ENCODE peak calls at places on chromosome 19, in eight cellular contexts. T is sciatic nerve; U is neural progenitor cell; V is fibroblast of the conjunctiva; G is mucosa of gallbladder; O is activated CD4-positive, CD25-positive, alpha-beta regulatory T cell treated with anti-CD3 and anti-CD28 coated beads, Interleukin-2, amount 50 U/mL, for 16 hours; I is activated CD8-positive, alpha-beta memory T cell treated with anti-CD3 and anti-CD28 coated beads for 1 hour; L is AG09319. R is an unnamed sample.

GRCh38 chr19:46015080-46015960 is 7.5 kb downstream of the PGLYRP1 start:
- DNase-seq in U (peak), V (no peak), O (peak), G (peak), L (no peak), T (no peak), I (peak), R (peak)

GRCh38 chr19:39156230-39156890 is 30.8 kb downstream of the PAK4 start:
- DNase-seq in G (no peak), L (no peak), T (no peak), O (no peak), I (no peak), V (no peak), U (no peak), R (no peak)

GRCh38 chr19:40493778-40494177 is 27.0 kb downstream of the SPTBN4 start:
- DNase-seq in U (no peak), I (no peak), G (no peak), V (no peak), T (no peak), L (no peak), O (no peak), R (no peak)

GRCh38 chr19:40257096-40257517 is 28.0 kb downstream of the AKT2 start:
- DNase-seq in T (no peak), I (no peak), U (no peak), O (no peak), G (no peak), L (no peak), V (no peak), R (no peak)

GRCh38 chr19:10206226-10206873 is 11.6 kb upstream of the DNMT1 start:
- DNase-seq in G (no peak), V (no peak), O (no peak), T (no peak), U (no peak), L (no peak), I (no peak), R (no peak)

GRCh38 chr19:51327066-51327985 is 14.6 kb downstream of the VSIG10L start:
- DNase-seq in T (no peak), I (no peak), V (no peak), G (peak), O (no peak), L (no peak), U (peak), R (no peak)

GRCh38 chr19:35437152-35437951 is 10.7 kb upstream of the FFAR2 start:
- DNase-seq in T (no peak), V (no peak), U (no peak), O (no peak), G (no peak), I (no peak), L (no peak), R (no peak)

GRCh38 chr19:3471954-3472655 is 8.2 kb downstream of the SMIM24 start:
- DNase-seq in G (no peak), T (no peak), O (no peak), L (no peak), V (no peak), U (peak), I (peak), R (no peak)

GRCh38 chr19:531753-532571 is at the start of gene CDC34:
- DNase-seq in U (peak), O (no peak), L (no peak), V (no peak), I (no peak), T (no peak), G (no peak), R (no peak)

GRCh38 chr19:54325194-54325621 is 12.2 kb upstream of the LILRA5 start:
- DNase-seq in I (peak), V (peak), T (peak), L (no peak), O (peak), G (peak), U (peak), R (peak)

GRCh38 chr19:36688058-36688457 is 646 bp downstream of the ZNF567 start:
- DNase-seq in V (no peak), G (no peak), L (no peak), O (no peak), I (no peak), U (no peak), T (no peak), R (no peak)

GRCh38 chr19:13861714-13862531 is 15.0 kb upstream of the NANOS3 start:
- DNase-seq in O (peak), I (peak), U (peak), T (peak), G (peak), V (peak), L (peak), R (peak)

GRCh38 chr19:3575260-3575741 is 2.6 kb downstream of the HMG20B start:
- DNase-seq in O (no peak), U (peak), V (no peak), G (no peak), T (no peak), L (no peak), I (no peak), R (no peak)

GRCh38 chr19:16001481-16002312 is 52.9 kb downstream of the OR10H4 start:
- DNase-seq in O (peak), L (peak), T (no peak), I (no peak), U (no peak), G (peak), V (peak), R (no peak)

GRCh38 chr19:3699071-3699740 is 1.1 kb downstream of the PIP5K1C start:
- DNase-seq in L (peak), V (no peak), T (no peak), G (no peak), O (no peak), I (no peak), U (peak), R (no peak)

GRCh38 chr19:46975011-46975917 is 44.4 kb upstream of the NPAS1 start:
- DNase-seq in G (no peak), O (no peak), V (no peak), T (no peak), U (peak), I (no peak), L (no peak), R (no peak)

GRCh38 chr19:10036601-10037071 is 23.4 kb downstream of the RDH8 start:
- DNase-seq in U (no peak), T (no peak), I (no peak), V (no peak), O (no peak), L (no peak), G (peak), R (no peak)

GRCh38 chr19:12720851-12721655 is 2.7 kb downstream of the TNPO2 start:
- DNase-seq in U (peak), I (no peak), O (no peak), G (no peak), V (no peak), T (no peak), L (no peak), R (no peak)

GRCh38 chr19:49520705-49521319 is 7.0 kb upstream of the RCN3 start:
- DNase-seq in V (no peak), T (no peak), G (peak), I (no peak), U (no peak), L (no peak), O (no peak), R (no peak)

GRCh38 chr19:16445238-16446107 is 26.3 kb downstream of the EPS15L1 start:
- DNase-seq in G (no peak), O (no peak), L (no peak), U (no peak), T (no peak), I (no peak), V (no peak), R (no peak)

GRCh38 chr19:41339936-41340335 is 13.8 kb downstream of the TGFB1 start:
- DNase-seq in V (no peak), I (no peak), G (no peak), L (no peak), U (no peak), T (no peak), O (no peak), R (no peak)

GRCh38 chr19:14550201-14550754 is 20.9 kb downstream of the TECR start:
- DNase-seq in O (no peak), U (no peak), G (peak), V (no peak), I (no peak), T (no peak), L (no peak), R (no peak)

GRCh38 chr19:19026299-19026971 is 6.9 kb downstream of the SUGP2 start:
- DNase-seq in L (no peak), T (peak), G (no peak), I (no peak), U (peak), V (no peak), O (no peak), R (no peak)